ENCODE peak calls at places on chromosomes 16 and 17, in nine cellular contexts. Z is substantia nigra; C is H54; Y is mucosa of gallbladder; A is DMS53; H is gastrocnemius medialis; O is germinal center; U is left ventricle myocardium superior; J is stimulated activated CD8-positive, alpha-beta memory T cell treated with anti-CD3 and anti-CD28 coated beads, Interleukin-4, amount 100 ng/mL, for 4 hours. D is an unnamed sample.

GRCh38 chr16:68445458-68445857 is 2.9 kb downstream of the SMPD3 start:
- DNase-seq in O (peak; percentile 49), J (no peak), U (no peak), H (no peak), C (peak; percentile 60), Y (peak; percentile 70), A (peak; percentile 88), Z (peak; percentile 33), D (no peak)

GRCh38 chr16:11257131-11257938 is 1.3 kb upstream of the SOCS1 start:
- DNase-seq in Z (peak; percentile 86), C (peak; percentile 95), H (peak; percentile 81), J (no peak), U (peak; percentile 74), A (peak; percentile 88), Y (peak; percentile 80), O (peak; percentile 63), D (peak; percentile 80)

GRCh38 chr17:77323413-77324171 is 182.8 kb downstream of the SEC14L1 start:
- DNase-seq in C (no peak), J (no peak), U (peak; percentile 60), A (no peak), Y (peak; percentile 24), Z (no peak), O (peak; percentile 55), H (peak; percentile 67), D (no peak)

GRCh38 chr17:41885733-41886132 is 20.5 kb upstream of the KLHL11 start:
- DNase-seq in H (no peak), A (peak; percentile 23), J (no peak), U (no peak), Y (no peak), O (no peak), C (no peak), Z (no peak), D (no peak)

GRCh38 chr16:8631818-8632217 is 10.3 kb downstream of the METTL22 start:
- DNase-seq in Z (no peak), H (no peak), O (no peak), A (no peak), U (no peak), C (no peak), J (no peak), Y (no peak), D (no peak)

GRCh38 chr16:84687715-84688114 is 12.1 kb upstream of the USP10 start:
- DNase-seq in U (no peak), A (peak; percentile 37), Y (no peak), Z (no peak), O (no peak), C (no peak), H (no peak), J (no peak), D (no peak)

GRCh38 chr17:53950207-53950857 is 127.6 kb downstream of the KIF2B start:
- DNase-seq in H (no peak), J (no peak), C (peak; percentile 2), Y (no peak), U (no peak), A (peak; percentile 1), Z (no peak), O (no peak), D (no peak)

GRCh38 chr17:5035356-5035755 is at the start of gene SLC52A1:
- DNase-seq in U (no peak), C (no peak), J (no peak), Y (no peak), H (no peak), A (peak; percentile 51), Z (no peak), O (no peak), D (no peak)

GRCh38 chr17:57071991-57072944 is 12.8 kb upstream of the AKAP1 start:
- DNase-seq in C (no peak), H (no peak), O (no peak), Z (no peak), J (no peak), U (no peak), A (no peak), Y (no peak), D (no peak)

GRCh38 chr16:19831678-19832077 is 53.0 kb downstream of the GPRC5B start:
- DNase-seq in C (peak; percentile 45), A (no peak), U (no peak), Y (no peak), Z (no peak), H (peak; percentile 78), O (no peak), J (no peak), D (no peak)

GRCh38 chr16:24645739-24646645 is 83.5 kb upstream of the TNRC6A start:
- DNase-seq in O (no peak), Z (no peak), A (no peak), J (no peak), Y (peak; percentile 42), H (no peak), U (no peak), C (peak; percentile 57), D (no peak)

GRCh38 chr17:60421273-60422161 is 772 bp upstream of the CHCT1 start:
- DNase-seq in U (peak; percentile 82), C (no peak), Z (peak; percentile 76), Y (peak; percentile 48), H (peak; percentile 64), J (peak; percentile 50), A (peak; percentile 85), O (peak; percentile 82), D (peak; percentile 83)

D was measured in Right ventricle myocardium superior.